ENCODE peak calls at places on chromosome 21, in six cellular contexts. N, R, G, V, U and A are unnamed samples.

GRCh38 chr21:36471254-36471723 is 8.6 kb downstream of the CLDN14 start:
- DNase-seq in G (no peak), N (no peak), V (no peak), U (no peak), R (no peak), A (peak; percentile 65)

GRCh38 chr21:26490771-26491170 is 82.3 kb downstream of the CYYR1 start:
- DNase-seq in V (peak; percentile 54), U (no peak), N (peak; percentile 21), G (no peak), R (no peak), A (no peak)

GRCh38 chr21:26686278-26686677 is 113.2 kb upstream of the CYYR1 start:
- DNase-seq in R (no peak), V (no peak), U (no peak), G (no peak), N (no peak), A (no peak)

GRCh38 chr21:25416669-25417068 is 190.6 kb downstream of the MRPL39 start:
- DNase-seq in V (no peak), R (no peak), G (no peak), N (no peak), U (no peak), A (no peak)

GRCh38 chr21:25772680-25773079 is 37.9 kb downstream of the GABPA start:
- DNase-seq in G (no peak), U (no peak), R (no peak), N (no peak), V (no peak), A (no peak)

GRCh38 chr21:38126677-38127271 is 130.0 kb upstream of the KCNJ15 start:
- DNase-seq in V (peak; percentile 80), U (peak; percentile 48), N (peak; percentile 78), G (peak; percentile 75), R (peak; percentile 1), A (peak; percentile 47)

GRCh38 chr21:37060296-37060695 is 12.6 kb downstream of the PIGP start:
- DNase-seq in G (peak; percentile 16), V (peak; percentile 76), N (peak; percentile 28), U (peak; percentile 36), R (peak; percentile 82), A (no peak)

GRCh38 chr21:38979271-38980196 is 173.8 kb downstream of the ETS2 start:
- DNase-seq in R (no peak), N (no peak), G (no peak), V (peak; percentile 33), U (no peak), A (no peak)

GRCh38 chr21:27371065-27371464 is 404.2 kb upstream of the ADAMTS5 start:
- DNase-seq in V (no peak), G (no peak), R (no peak), U (no peak), N (no peak), A (no peak)

GRCh38 chr21:26966360-26966977 is 419 bp downstream of the ADAMTS5 start:
- DNase-seq in R (no peak), N (peak; percentile 52), G (no peak), U (peak; percentile 32), V (no peak), A (peak; percentile 7)

GRCh38 chr21:36910581-36911307 is 55.7 kb downstream of the HLCS start:
- DNase-seq in V (no peak), R (no peak), G (no peak), U (no peak), N (no peak), A (no peak)

GRCh38 chr21:42319368-42319767 is 4.2 kb upstream of the TFF3 start:
- DNase-seq in V (no peak), N (no peak), R (no peak), G (no peak), U (no peak), A (peak; percentile 47)

GRCh38 chr21:32467291-32467690 is 54.8 kb downstream of the EVA1C start:
- DNase-seq in R (no peak), V (no peak), G (no peak), U (no peak), N (no peak), A (no peak)

GRCh38 chr21:16870116-16870515 is 642.7 kb upstream of the CXADR start:
- DNase-seq in N (no peak), U (no peak), R (no peak), V (no peak), G (no peak), A (no peak)

GRCh38 chr21:42405064-42406059 is 1.7 kb downstream of the UBASH3A start:
- DNase-seq in U (no peak), V (no peak), G (no peak), R (no peak), N (no peak), A (no peak)

GRCh38 chr21:42862774-42863503 is 16.4 kb downstream of the WDR4 start:
- DNase-seq in R (no peak), N (no peak), V (no peak), U (no peak), G (no peak), A (no peak)

GRCh38 chr21:37561506-37561905 is 194.9 kb downstream of the DYRK1A start:
- DNase-seq in U (no peak), G (no peak), V (no peak), N (no peak), R (no peak), A (no peak)

GRCh38 chr21:26912466-26912865 is 54.4 kb downstream of the ADAMTS5 start:
- DNase-seq in R (no peak), U (no peak), V (no peak), G (no peak), N (no peak), A (no peak)

GRCh38 chr21:28975401-28975800 is 17.3 kb downstream of the LTN1 start:
- DNase-seq in U (no peak), R (no peak), G (no peak), N (no peak), V (no peak), A (no peak)

GRCh38 chr21:36859744-36860501 is 106.5 kb downstream of the HLCS start:
- DNase-seq in R (no peak), V (no peak), G (no peak), U (peak; percentile 72), N (peak; percentile 29), A (peak; percentile 41)

GRCh38 chr21:36044056-36044455 is 16.3 kb downstream of the SETD4 start:
- DNase-seq in U (no peak), N (no peak), V (no peak), R (no peak), G (no peak), A (no peak)

GRCh38 chr21:26555554-26555953 is 17.5 kb downstream of the CYYR1 start:
- DNase-seq in V (no peak), N (no peak), U (no peak), R (no peak), G (no peak), A (no peak)

GRCh38 chr21:37546949-37547614 is 180.5 kb downstream of the DYRK1A start:
- DNase-seq in N (no peak), V (no peak), U (no peak), G (no peak), R (no peak), A (no peak)

GRCh38 chr21:38082936-38083335 is 166.7 kb upstream of the KCNJ6 start:
- DNase-seq in U (no peak), R (no peak), V (no peak), G (no peak), N (no peak), A (no peak)

GRCh38 chr21:37461494-37461893 is 94.9 kb downstream of the DYRK1A start:
- DNase-seq in V (no peak), N (no peak), G (no peak), R (no peak), U (no peak), A (peak; percentile 18)

GRCh38 chr21:29144736-29145353 is 14.4 kb downstream of the MAP3K7CL start:
- DNase-seq in U (no peak), R (no peak), G (no peak), V (no peak), N (no peak), A (no peak)

DNA sequence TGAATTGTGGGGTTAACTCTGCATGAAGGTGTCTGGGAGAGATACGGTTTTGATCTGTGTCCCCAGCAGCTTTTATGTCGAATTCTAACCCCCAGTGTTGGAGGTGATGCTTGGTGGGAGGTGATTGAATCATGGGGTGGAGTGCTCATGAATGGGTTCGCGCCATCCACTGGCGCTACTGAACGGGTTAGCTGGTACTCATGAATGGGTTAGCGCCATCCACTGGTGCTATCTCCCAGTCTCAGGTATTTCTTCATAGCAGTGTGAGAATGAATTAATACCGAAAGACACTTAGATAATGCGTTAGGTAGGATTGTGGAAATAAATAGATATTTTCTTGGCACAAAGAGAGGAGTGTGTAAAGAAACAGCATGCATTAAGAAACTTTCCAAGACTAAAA is 32.9 kb upstream of the CLDN8 start:
- DNase-seq in N (no peak), U (no peak), G (no peak), R (no peak), V (no peak), A (no peak)
- TF ChIP-seq CTCF in N (no peak), U (no peak), G (no peak), R (no peak), V (peak; percentile 19), A (no peak)

DNA sequence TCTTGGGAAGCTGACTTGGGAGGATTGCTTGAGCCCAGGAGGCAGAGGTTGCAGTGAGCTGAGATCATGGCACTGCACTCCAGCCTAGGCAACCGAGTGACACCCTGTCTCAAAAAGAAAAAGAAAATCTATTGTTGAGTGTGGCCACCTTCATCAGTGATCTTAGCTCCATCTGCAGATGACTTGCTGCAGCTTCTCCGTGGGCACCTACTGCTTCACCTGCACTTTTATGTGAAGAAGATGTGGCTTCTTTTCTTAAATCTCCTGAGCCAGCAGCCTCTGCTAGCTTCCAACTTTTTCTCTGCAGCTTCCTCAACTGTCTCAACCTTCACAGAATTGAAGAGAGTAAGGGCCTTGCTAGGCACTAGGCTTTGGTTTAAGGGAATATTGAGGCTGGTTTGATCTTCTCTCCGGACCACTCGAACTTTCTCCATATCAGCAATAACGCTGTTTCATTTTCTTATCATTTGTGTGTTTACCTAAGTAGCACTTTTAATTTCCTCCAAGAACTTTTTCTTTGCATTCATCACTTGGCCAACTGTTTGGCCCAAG is 28.0 kb downstream of the AGPAT3 start:
- DNase-seq in V (no peak), N (no peak), R (no peak), U (no peak), G (no peak), A (no peak)
- TF ChIP-seq CTCF in V (no peak), N (no peak), R (no peak), U (no peak), G (no peak), A (no peak)

GRCh38 chr21:41251961-41252642 is 64.5 kb upstream of the FAM3B start:
- DNase-seq in N (no peak), V (no peak), R (no peak), G (no peak), U (no peak), A (no peak)
- TF ChIP-seq CTCF in N (no peak), V (no peak), R (no peak), G (no peak), U (no peak), A (no peak)

GRCh38 chr21:33893917-33894316 is 21.7 kb downstream of the ATP5PO start:
- DNase-seq in V (peak; percentile 56), U (no peak), G (no peak), R (no peak), N (no peak), A (no peak)

GRCh38 chr21:33895356-33895755 is 20.2 kb downstream of the ATP5PO start:
- DNase-seq in V (no peak), U (no peak), N (no peak), G (no peak), R (no peak), A (no peak)

GRCh38 chr21:33890187-33890586 is 25.4 kb downstream of the ATP5PO start:
- DNase-seq in V (no peak), U (no peak), R (no peak), N (no peak), G (no peak), A (no peak)

GRCh38 chr21:33894736-33895288 is 20.8 kb downstream of the ATP5PO start:
- DNase-seq in U (peak; percentile 79), N (peak; percentile 89), R (peak; percentile 27), G (peak; percentile 71), V (peak; percentile 89), A (peak; percentile 72)

GRCh38 chr21:33892853-33893252 is 22.8 kb downstream of the ATP5PO start:
- DNase-seq in V (peak; percentile 65), U (no peak), N (peak; percentile 31), R (no peak), G (no peak), A (no peak)
- TF ChIP-seq CTCF in V (peak; percentile 47), U (no peak), N (no peak), R (peak; percentile 22), G (no peak), A (no peak)